ENCODE peak calls at places on chromosomes 1 and 21, in nine cellular contexts. One of them, this sample, is unnamed.

GRCh38 chr1:85494957-85495266 is 30.0 kb upstream of the DDAH1 start:
- DNase-seq in astrocyte of the cerebellum: no peak
- DNase-seq in colonic mucosa: no peak
- DNase-seq in tibial artery: no peak
- DNase-seq in BE2C: peak
- DNase-seq in HFF-Myc: no peak
- DNase-seq in lower leg skin: no peak
- DNase-seq in lower lobe of right lung: no peak
- DNase-seq in psoas muscle: no peak
- DNase-seq in this sample: peak

GRCh38 chr1:229244091-229244490 is 26.8 kb upstream of the RAB4A start:
- DNase-seq in astrocyte of the cerebellum: no peak
- DNase-seq in colonic mucosa: no peak
- DNase-seq in tibial artery: no peak
- DNase-seq in BE2C: no peak
- DNase-seq in HFF-Myc: no peak
- DNase-seq in lower leg skin: no peak
- DNase-seq in lower lobe of right lung: no peak
- DNase-seq in psoas muscle: no peak
- DNase-seq in this sample: no peak

GRCh38 chr1:19723874-19724273 is 59.2 kb downstream of the HTR6 start:
- DNase-seq in astrocyte of the cerebellum: no peak
- DNase-seq in colonic mucosa: no peak
- DNase-seq in tibial artery: no peak
- DNase-seq in BE2C: no peak
- DNase-seq in HFF-Myc: no peak
- DNase-seq in lower leg skin: no peak
- DNase-seq in lower lobe of right lung: no peak
- DNase-seq in psoas muscle: no peak
- DNase-seq in this sample: no peak

GRCh38 chr1:37892151-37893047 is 33.0 kb upstream of the MTF1 start:
- DNase-seq in astrocyte of the cerebellum: no peak
- DNase-seq in colonic mucosa: no peak
- DNase-seq in tibial artery: no peak
- DNase-seq in BE2C: no peak
- DNase-seq in HFF-Myc: no peak
- DNase-seq in lower leg skin: peak
- DNase-seq in lower lobe of right lung: no peak
- DNase-seq in psoas muscle: no peak
- DNase-seq in this sample: peak

GRCh38 chr21:30710499-30710898 is 8.1 kb downstream of the KRTAP21-3 start:
- DNase-seq in astrocyte of the cerebellum: no peak
- DNase-seq in colonic mucosa: no peak
- DNase-seq in tibial artery: no peak
- DNase-seq in BE2C: no peak
- DNase-seq in HFF-Myc: no peak
- DNase-seq in lower leg skin: no peak
- DNase-seq in lower lobe of right lung: no peak
- DNase-seq in psoas muscle: no peak
- DNase-seq in this sample: no peak

GRCh38 chr21:27820342-27820741 is 853.5 kb upstream of the ADAMTS5 start:
- DNase-seq in astrocyte of the cerebellum: no peak
- DNase-seq in colonic mucosa: no peak
- DNase-seq in tibial artery: no peak
- DNase-seq in BE2C: no peak
- DNase-seq in HFF-Myc: no peak
- DNase-seq in lower leg skin: no peak
- DNase-seq in lower lobe of right lung: no peak
- DNase-seq in psoas muscle: no peak
- DNase-seq in this sample: no peak

GRCh38 chr1:54813479-54814147 is 12.5 kb upstream of the TTC22 start:
- DNase-seq in astrocyte of the cerebellum: no peak
- DNase-seq in colonic mucosa: peak
- DNase-seq in tibial artery: no peak
- DNase-seq in BE2C: no peak
- DNase-seq in HFF-Myc: no peak
- DNase-seq in lower leg skin: peak
- DNase-seq in lower lobe of right lung: no peak
- DNase-seq in psoas muscle: no peak
- DNase-seq in this sample: no peak

GRCh38 chr1:75097686-75098085 is 36.5 kb upstream of the LHX8 start:
- DNase-seq in astrocyte of the cerebellum: peak
- DNase-seq in colonic mucosa: no peak
- DNase-seq in tibial artery: no peak
- DNase-seq in BE2C: peak
- DNase-seq in HFF-Myc: no peak
- DNase-seq in lower leg skin: no peak
- DNase-seq in lower lobe of right lung: no peak
- DNase-seq in psoas muscle: no peak
- DNase-seq in this sample: peak

GRCh38 chr21:46154155-46154954 is 1.0 kb downstream of the FTCD start:
- DNase-seq in astrocyte of the cerebellum: no peak
- DNase-seq in colonic mucosa: no peak
- DNase-seq in tibial artery: peak
- DNase-seq in BE2C: peak
- DNase-seq in HFF-Myc: no peak
- DNase-seq in lower leg skin: peak
- DNase-seq in lower lobe of right lung: peak
- DNase-seq in psoas muscle: peak
- DNase-seq in this sample: no peak

GRCh38 chr1:160358073-160358472 is 8.8 kb upstream of the NHLH1 start:
- DNase-seq in astrocyte of the cerebellum: no peak
- DNase-seq in colonic mucosa: no peak
- DNase-seq in tibial artery: no peak
- DNase-seq in BE2C: no peak
- DNase-seq in HFF-Myc: no peak
- DNase-seq in lower leg skin: peak
- DNase-seq in lower lobe of right lung: no peak
- DNase-seq in psoas muscle: no peak
- DNase-seq in this sample: no peak

GRCh38 chr1:209323743-209324142 is 259.8 kb upstream of the CAMK1G start:
- DNase-seq in astrocyte of the cerebellum: no peak
- DNase-seq in colonic mucosa: no peak
- DNase-seq in tibial artery: no peak
- DNase-seq in BE2C: no peak
- DNase-seq in HFF-Myc: no peak
- DNase-seq in lower leg skin: no peak
- DNase-seq in lower lobe of right lung: no peak
- DNase-seq in psoas muscle: no peak
- DNase-seq in this sample: no peak

GRCh38 chr1:109298666-109299086 is 8.1 kb downstream of the MYBPHL start:
- DNase-seq in astrocyte of the cerebellum: no peak
- DNase-seq in colonic mucosa: no peak
- DNase-seq in tibial artery: no peak
- DNase-seq in BE2C: peak
- DNase-seq in HFF-Myc: no peak
- DNase-seq in lower leg skin: no peak
- DNase-seq in lower lobe of right lung: peak
- DNase-seq in psoas muscle: peak
- DNase-seq in this sample: peak

GRCh38 chr1:197961933-197962332 is 44.8 kb downstream of the LHX9 start:
- DNase-seq in astrocyte of the cerebellum: no peak
- DNase-seq in colonic mucosa: no peak
- DNase-seq in tibial artery: no peak
- DNase-seq in BE2C: no peak
- DNase-seq in HFF-Myc: no peak
- DNase-seq in lower leg skin: no peak
- DNase-seq in lower lobe of right lung: no peak
- DNase-seq in psoas muscle: no peak
- DNase-seq in this sample: no peak

GRCh38 chr1:178055093-178055492 is 38.8 kb upstream of the RASAL2 start:
- DNase-seq in astrocyte of the cerebellum: no peak
- DNase-seq in colonic mucosa: peak
- DNase-seq in tibial artery: no peak
- DNase-seq in BE2C: no peak
- DNase-seq in HFF-Myc: no peak
- DNase-seq in lower leg skin: no peak
- DNase-seq in lower lobe of right lung: peak
- DNase-seq in psoas muscle: peak
- DNase-seq in this sample: peak

GRCh38 chr1:62991152-62991551 is 207.2 kb downstream of the ATG4C start:
- DNase-seq in astrocyte of the cerebellum: no peak
- DNase-seq in colonic mucosa: no peak
- DNase-seq in tibial artery: no peak
- DNase-seq in BE2C: no peak
- DNase-seq in HFF-Myc: no peak
- DNase-seq in lower leg skin: no peak
- DNase-seq in lower lobe of right lung: no peak
- DNase-seq in psoas muscle: no peak
- DNase-seq in this sample: no peak

GRCh38 chr1:241097479-241097878 is 259.5 kb downstream of the RGS7 start:
- DNase-seq in astrocyte of the cerebellum: no peak
- DNase-seq in colonic mucosa: no peak
- DNase-seq in tibial artery: no peak
- DNase-seq in BE2C: no peak
- DNase-seq in HFF-Myc: no peak
- DNase-seq in lower leg skin: no peak
- DNase-seq in lower lobe of right lung: no peak
- DNase-seq in psoas muscle: no peak
- DNase-seq in this sample: no peak

GRCh38 chr1:88763649-88764406 is 79.8 kb downstream of the PKN2 start:
- DNase-seq in astrocyte of the cerebellum: no peak
- DNase-seq in colonic mucosa: no peak
- DNase-seq in tibial artery: no peak
- DNase-seq in BE2C: no peak
- DNase-seq in HFF-Myc: no peak
- DNase-seq in lower leg skin: no peak
- DNase-seq in lower lobe of right lung: no peak
- DNase-seq in psoas muscle: no peak
- DNase-seq in this sample: peak

GRCh38 chr1:44609412-44609767 is 64.9 kb downstream of the TMEM53 start:
- DNase-seq in astrocyte of the cerebellum: no peak
- DNase-seq in colonic mucosa: peak
- DNase-seq in tibial artery: no peak
- DNase-seq in BE2C: peak
- DNase-seq in HFF-Myc: no peak
- DNase-seq in lower leg skin: no peak
- DNase-seq in lower lobe of right lung: no peak
- DNase-seq in psoas muscle: peak
- DNase-seq in this sample: peak
- TF ChIP-seq CTCF in astrocyte of the cerebellum: peak
- TF ChIP-seq CTCF in colonic mucosa: no peak
- TF ChIP-seq CTCF in tibial artery: peak
- TF ChIP-seq CTCF in BE2C: peak
- TF ChIP-seq CTCF in HFF-Myc: peak
- TF ChIP-seq CTCF in lower leg skin: no peak
- TF ChIP-seq CTCF in lower lobe of right lung: peak
- TF ChIP-seq CTCF in psoas muscle: peak
- TF ChIP-seq CTCF in this sample: peak

DNA sequence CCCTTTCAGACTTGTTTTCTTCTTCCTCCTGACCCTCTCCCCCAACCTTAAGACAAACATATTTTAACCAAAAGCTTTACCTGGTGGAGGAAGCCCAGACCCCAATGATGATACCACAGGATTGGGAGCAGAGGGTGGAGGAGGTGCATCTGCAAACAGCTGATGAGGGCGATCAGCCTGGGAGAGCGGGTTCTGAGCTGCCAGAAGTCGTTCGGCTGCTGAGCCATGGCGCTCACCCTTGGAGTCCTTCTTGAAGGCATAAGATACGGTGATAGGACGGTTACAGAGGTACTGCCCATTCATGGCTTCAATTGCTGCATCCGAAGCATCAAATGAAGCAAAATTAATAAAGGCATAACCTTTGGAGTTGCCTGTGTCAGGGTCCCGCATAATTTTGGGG is 1.3 kb downstream of the SF3B4 start:
- DNase-seq in astrocyte of the cerebellum: no peak
- DNase-seq in colonic mucosa: no peak
- DNase-seq in tibial artery: no peak
- DNase-seq in BE2C: no peak
- DNase-seq in HFF-Myc: no peak
- DNase-seq in lower leg skin: no peak
- DNase-seq in lower lobe of right lung: no peak
- DNase-seq in psoas muscle: no peak
- DNase-seq in this sample: no peak
- H3K4me3 ChIP-seq in astrocyte of the cerebellum: peak
- H3K4me3 ChIP-seq in colonic mucosa: no peak
- H3K4me3 ChIP-seq in tibial artery: no peak
- H3K4me3 ChIP-seq in BE2C: peak
- H3K4me3 ChIP-seq in HFF-Myc: peak
- H3K4me3 ChIP-seq in lower leg skin: no peak
- H3K4me3 ChIP-seq in lower lobe of right lung: peak
- H3K4me3 ChIP-seq in psoas muscle: peak
- H3K4me3 ChIP-seq in this sample: peak

DNA sequence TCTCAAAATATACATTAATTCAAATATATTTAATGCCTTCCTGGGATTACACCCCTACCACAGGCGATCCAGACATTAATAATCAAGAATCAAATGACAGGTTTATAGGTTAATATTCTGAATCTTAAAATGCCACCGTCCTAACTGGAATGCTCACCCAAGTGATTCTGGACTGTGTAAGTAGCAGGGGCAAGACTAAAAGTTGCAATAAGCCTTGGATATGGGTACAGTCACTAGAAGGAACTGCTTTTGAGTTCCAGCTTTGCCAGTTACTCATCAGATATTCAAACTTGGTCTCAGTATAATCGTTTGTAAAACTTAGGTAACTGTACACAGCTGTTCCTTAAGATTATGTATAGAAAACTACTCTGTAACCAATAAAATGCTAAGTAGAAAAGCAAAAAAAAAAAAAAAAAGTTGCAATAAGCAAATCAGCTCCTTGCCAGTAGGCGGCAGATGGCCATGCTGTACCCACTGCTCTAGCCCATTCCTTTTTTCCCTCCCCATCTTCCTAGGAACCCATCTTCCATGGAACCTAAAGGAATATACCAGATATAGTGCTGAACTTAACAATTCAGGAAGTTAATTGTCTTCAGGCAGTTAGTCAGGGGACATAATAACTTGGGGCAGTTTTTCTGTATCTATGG is 10.5 kb downstream of the RO60 start:
- DNase-seq in astrocyte of the cerebellum: no peak
- DNase-seq in colonic mucosa: no peak
- DNase-seq in tibial artery: no peak
- DNase-seq in BE2C: peak
- DNase-seq in HFF-Myc: no peak
- DNase-seq in lower leg skin: no peak
- DNase-seq in lower lobe of right lung: no peak
- DNase-seq in psoas muscle: no peak
- DNase-seq in this sample: peak
- TF ChIP-seq CTCF in astrocyte of the cerebellum: peak
- TF ChIP-seq CTCF in colonic mucosa: no peak
- TF ChIP-seq CTCF in tibial artery: no peak
- TF ChIP-seq CTCF in BE2C: peak
- TF ChIP-seq CTCF in HFF-Myc: peak
- TF ChIP-seq CTCF in lower leg skin: no peak
- TF ChIP-seq CTCF in lower lobe of right lung: no peak
- TF ChIP-seq CTCF in psoas muscle: no peak
- TF ChIP-seq CTCF in this sample: peak

DNA sequence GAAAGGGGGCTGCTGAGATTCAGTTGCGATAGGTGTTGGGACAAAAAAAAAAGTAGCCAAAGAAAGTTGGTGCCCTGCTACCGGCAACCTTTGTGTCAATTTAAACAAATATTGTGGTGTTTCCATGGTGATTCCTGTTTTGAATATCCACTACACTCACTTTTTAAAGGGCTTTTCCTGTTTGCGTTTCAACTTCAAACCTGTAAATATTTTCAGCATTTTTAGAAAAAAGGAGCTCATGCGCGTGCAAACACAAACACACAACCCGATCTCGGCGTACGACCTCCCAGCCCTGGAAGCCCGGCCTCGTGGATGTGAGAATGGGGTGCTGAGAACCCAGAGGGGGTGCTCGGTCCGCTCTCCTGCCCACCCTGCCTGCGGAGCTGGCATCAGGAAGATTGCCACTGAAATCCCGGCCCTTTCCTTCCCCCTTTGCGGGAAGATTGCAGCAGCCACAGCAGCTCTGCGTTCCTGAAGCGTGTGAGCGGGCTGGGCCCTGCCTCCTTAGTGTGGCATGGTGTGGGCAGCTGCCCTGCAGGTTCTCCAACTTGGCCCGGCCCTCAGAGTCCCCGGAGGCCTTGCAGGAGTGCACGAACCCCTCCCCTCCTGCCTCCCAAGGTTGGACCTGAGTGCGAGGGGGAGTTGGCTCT is 34.8 kb downstream of the CASZ1 start:
- DNase-seq in astrocyte of the cerebellum: no peak
- DNase-seq in colonic mucosa: peak
- DNase-seq in tibial artery: no peak
- DNase-seq in BE2C: no peak
- DNase-seq in HFF-Myc: no peak
- DNase-seq in lower leg skin: no peak
- DNase-seq in lower lobe of right lung: peak
- DNase-seq in psoas muscle: no peak
- DNase-seq in this sample: no peak
- H3K4me3 ChIP-seq in astrocyte of the cerebellum: no peak
- H3K4me3 ChIP-seq in colonic mucosa: no peak
- H3K4me3 ChIP-seq in tibial artery: no peak
- H3K4me3 ChIP-seq in BE2C: no peak
- H3K4me3 ChIP-seq in HFF-Myc: no peak
- H3K4me3 ChIP-seq in lower leg skin: no peak
- H3K4me3 ChIP-seq in lower lobe of right lung: peak
- H3K4me3 ChIP-seq in psoas muscle: peak
- H3K4me3 ChIP-seq in this sample: no peak